ENCODE peak calls at places on chromosomes 3 and 15, in four cellular contexts. One of them, this sample, is unnamed. For H3K79me2, the result is how much of the 10 kb centered on the place peaks cover.

GRCh38 chr15:77024273-77025065 is 29.5 kb downstream of the PSTPIP1 start:
- DNase-seq in HCT116: no peak
- DNase-seq in GM23338: peak
- DNase-seq in MM.1S: peak
- DNase-seq in this sample: peak

GRCh38 chr3:13280122-13280790 is 139.9 kb downstream of the NUP210 start:
- DNase-seq in MM.1S: no peak
- DNase-seq in GM23338: no peak
- DNase-seq in HCT116: no peak
- DNase-seq in this sample: no peak

GRCh38 chr15:52427804-52428203 is 100.9 kb downstream of the MYO5A start:
- DNase-seq in HCT116: peak
- DNase-seq in MM.1S: no peak
- DNase-seq in GM23338: no peak
- DNase-seq in this sample: no peak

GRCh38 chr3:124745092-124745491 is 14.8 kb downstream of the UMPS start:
- DNase-seq in GM23338: no peak
- DNase-seq in MM.1S: no peak
- DNase-seq in HCT116: no peak
- DNase-seq in this sample: no peak

GRCh38 chr3:132433121-132433520 is 15.8 kb downstream of the DNAJC13 start:
- DNase-seq in HCT116: no peak
- DNase-seq in MM.1S: no peak
- DNase-seq in GM23338: no peak
- DNase-seq in this sample: no peak

GRCh38 chr3:122081543-122081942 is 26.4 kb downstream of the CD86 start:
- DNase-seq in GM23338: no peak
- DNase-seq in HCT116: no peak
- DNase-seq in MM.1S: no peak
- DNase-seq in this sample: no peak

GRCh38 chr15:61752001-61752400 is 308.2 kb downstream of the VPS13C start:
- DNase-seq in MM.1S: no peak
- DNase-seq in GM23338: peak
- DNase-seq in HCT116: no peak
- DNase-seq in this sample: no peak

GRCh38 chr3:175150812-175151411 is 291.8 kb downstream of the NAALADL2 start:
- DNase-seq in MM.1S: peak
- DNase-seq in HCT116: peak
- DNase-seq in GM23338: no peak
- DNase-seq in this sample: no peak

GRCh38 chr15:77547801-77548607 is 84.7 kb downstream of the LINGO1 start:
- DNase-seq in GM23338: no peak
- DNase-seq in HCT116: no peak
- DNase-seq in MM.1S: no peak
- DNase-seq in this sample: peak

GRCh38 chr15:80618666-80619481 is 76.2 kb upstream of the ABHD17C start:
- DNase-seq in GM23338: no peak
- DNase-seq in MM.1S: no peak
- DNase-seq in HCT116: no peak
- DNase-seq in this sample: no peak

GRCh38 chr15:77456746-77457618 is 36.3 kb downstream of the HMG20A start:
- DNase-seq in GM23338: no peak
- DNase-seq in MM.1S: no peak
- DNase-seq in HCT116: no peak
- DNase-seq in this sample: no peak

GRCh38 chr3:42123012-42123581 is 31.9 kb downstream of the TRAK1 start:
- DNase-seq in MM.1S: no peak
- DNase-seq in GM23338: no peak
- DNase-seq in HCT116: no peak
- DNase-seq in this sample: no peak
- H3K79me2 ChIP-seq in MM.1S: under half
- H3K79me2 ChIP-seq in GM23338: under half
- H3K79me2 ChIP-seq in HCT116: under half
- H3K79me2 ChIP-seq in this sample: half or more

GRCh38 chr3:4376499-4376898 is 73.3 kb downstream of the SETMAR start:
- DNase-seq in GM23338: no peak
- DNase-seq in HCT116: no peak
- DNase-seq in MM.1S: no peak
- DNase-seq in this sample: no peak

DNA sequence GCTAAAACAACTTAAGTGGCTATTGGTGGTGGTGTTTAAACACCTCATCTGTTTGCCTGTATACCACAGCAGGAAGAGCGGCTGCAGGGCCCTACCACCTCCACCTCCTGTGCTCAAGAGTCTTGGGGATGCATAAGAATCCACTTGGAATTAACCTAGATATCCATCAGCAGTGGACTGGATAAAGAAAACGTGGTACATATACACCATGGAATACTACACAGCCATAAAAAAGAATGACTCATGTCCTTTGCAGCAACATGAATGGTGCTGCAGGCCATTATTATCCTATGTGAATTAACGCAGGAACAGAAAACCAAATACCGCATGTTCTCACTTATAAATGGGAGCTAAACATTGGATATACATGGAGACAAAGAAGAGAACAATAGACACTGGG is 76.8 kb downstream of the SETMAR start:
- DNase-seq in GM23338: no peak
- DNase-seq in HCT116: no peak
- DNase-seq in MM.1S: no peak
- DNase-seq in this sample: no peak
- TF ChIP-seq EZH2phosphoT487 in GM23338: no peak
- TF ChIP-seq EZH2phosphoT487 in HCT116: no peak
- TF ChIP-seq EZH2phosphoT487 in MM.1S: no peak
- TF ChIP-seq EZH2phosphoT487 in this sample: no peak

DNA sequence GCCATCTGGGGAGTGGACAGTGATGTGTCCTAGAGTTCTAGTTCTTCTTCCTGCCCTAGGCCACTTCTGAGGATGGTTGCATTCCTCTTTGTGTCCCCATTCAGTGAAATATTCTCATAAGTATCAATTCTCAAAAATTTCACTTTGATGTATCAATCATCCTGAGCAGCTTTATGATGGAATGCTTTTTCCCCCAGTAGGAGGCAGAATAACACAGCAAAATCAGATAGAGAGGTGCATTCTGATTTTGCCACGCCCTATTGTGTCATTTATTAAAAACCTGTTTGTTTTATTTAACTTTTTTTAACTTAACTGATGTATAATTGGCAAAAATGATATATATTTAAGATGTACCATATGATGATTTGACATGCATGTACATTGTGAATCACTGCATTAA is 656.0 kb upstream of the GRM7 start:
- DNase-seq in MM.1S: no peak
- DNase-seq in HCT116: no peak
- DNase-seq in GM23338: no peak
- DNase-seq in this sample: peak
- TF ChIP-seq CTCF in MM.1S: peak
- TF ChIP-seq CTCF in HCT116: peak
- TF ChIP-seq CTCF in GM23338: no peak
- TF ChIP-seq CTCF in this sample: peak

DNA sequence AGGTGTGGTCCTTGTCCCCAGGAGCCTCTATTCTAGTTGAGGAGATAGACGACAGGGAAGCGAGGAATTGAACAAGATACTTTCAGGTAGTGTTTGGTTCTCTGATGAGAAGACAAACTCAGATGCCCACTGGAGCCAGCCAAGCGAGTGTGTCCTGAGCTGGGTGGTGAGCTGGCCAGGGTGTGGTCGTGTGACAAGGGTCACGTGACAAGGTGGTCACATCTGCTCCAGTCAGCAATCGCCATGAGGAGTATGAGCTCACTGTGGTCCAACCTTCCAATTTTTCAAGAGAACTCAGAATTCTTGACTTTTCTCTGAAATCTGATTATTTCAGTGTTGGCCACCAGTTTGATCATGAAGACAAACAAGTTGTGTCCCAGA is 39.5 kb downstream of the SLC6A6 start:
- DNase-seq in HCT116: no peak
- DNase-seq in GM23338: no peak
- DNase-seq in MM.1S: no peak
- DNase-seq in this sample: no peak
- H3K79me2 ChIP-seq in HCT116: under half
- H3K79me2 ChIP-seq in GM23338: half or more
- H3K79me2 ChIP-seq in MM.1S: under half
- H3K79me2 ChIP-seq in this sample: under half

DNA sequence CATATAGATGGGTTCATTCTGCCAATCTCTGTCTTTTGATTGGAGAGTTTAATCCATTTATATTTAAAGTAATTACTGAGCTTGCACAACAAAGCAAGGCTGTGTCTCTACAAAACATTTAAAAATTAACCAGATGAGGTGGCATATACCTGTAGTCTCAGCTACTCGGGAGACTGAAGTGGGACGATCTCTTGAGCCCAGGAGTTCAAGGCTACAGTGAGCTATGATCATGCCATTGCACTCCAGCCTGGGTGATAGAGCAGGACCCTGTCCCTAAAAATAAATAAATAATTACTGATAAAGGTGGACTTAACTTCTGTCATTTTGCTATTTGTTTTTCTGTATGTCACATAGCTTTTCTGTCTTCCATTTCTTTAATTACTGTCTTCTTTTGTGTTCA is 78.1 kb downstream of the PDE8A start:
- DNase-seq in MM.1S: no peak
- DNase-seq in HCT116: no peak
- DNase-seq in GM23338: no peak
- DNase-seq in this sample: no peak
- TF ChIP-seq EZH2phosphoT487 in MM.1S: no peak
- TF ChIP-seq EZH2phosphoT487 in HCT116: no peak
- TF ChIP-seq EZH2phosphoT487 in GM23338: no peak
- TF ChIP-seq EZH2phosphoT487 in this sample: no peak

This sample was measured in OCI-LY7.